ENCODE peak calls at places on chromosomes 3 and 15, in nine cellular contexts. Z is glutamatergic neuron; S is activated CD8-positive, alpha-beta memory T cell treated with anti-CD3 and anti-CD28 coated beads for 48 hours; N is NCI-H1694; D is left colon; A is fibroblast of the conjunctiva; C is EH; W is left ventricle myocardium inferior; M is lower leg skin. H is an unnamed sample.

GRCh38 chr15:55917881-55918296 is 75.5 kb downstream of the NEDD4 start:
- DNase-seq in W (no peak), Z (no peak), D (peak), C (peak), S (no peak), A (peak), N (peak), M (no peak), H (no peak)

GRCh38 chr3:58073315-58074125 is 65.3 kb downstream of the FLNB start:
- DNase-seq in C (peak), W (no peak), A (no peak), D (no peak), Z (no peak), N (no peak), M (no peak), S (no peak), H (no peak)

GRCh38 chr3:16884084-16884747 is 539 bp upstream of the PLCL2 start:
- DNase-seq in Z (peak), D (peak), A (peak), C (peak), M (no peak), N (no peak), S (peak), W (peak), H (peak)

GRCh38 chr15:58521293-58521991 is 89.7 kb downstream of the LIPC start:
- DNase-seq in W (peak), D (no peak), S (no peak), C (peak), M (peak), Z (no peak), A (no peak), N (no peak), H (no peak)

GRCh38 chr3:38153986-38154608 is 11.2 kb upstream of the OXSR1 start:
- DNase-seq in N (no peak), A (no peak), Z (no peak), C (peak), W (no peak), S (no peak), D (no peak), M (peak), H (no peak)

GRCh38 chr3:79148786-79149185 is 619.0 kb downstream of the ROBO1 start:
- DNase-seq in W (no peak), A (peak), M (peak), N (no peak), Z (no peak), D (no peak), C (no peak), S (no peak), H (no peak)

GRCh38 chr15:55829826-55830225 is 86.9 kb upstream of the PRTG start:
- DNase-seq in Z (no peak), M (no peak), C (no peak), D (no peak), S (no peak), W (no peak), N (no peak), A (no peak), H (no peak)

GRCh38 chr3:132661120-132661519 is 991 bp downstream of the UBA5 start:
- DNase-seq in N (no peak), D (no peak), S (no peak), Z (no peak), M (no peak), C (no peak), W (no peak), A (no peak), H (no peak)

GRCh38 chr3:62665627-62666433 is 209.4 kb downstream of the CADPS start:
- DNase-seq in W (peak), S (peak), N (peak), M (peak), D (peak), A (peak), C (peak), Z (peak), H (peak)

GRCh38 chr15:57382222-57382621 is 5.9 kb downstream of the CGNL1 start:
- DNase-seq in S (no peak), A (no peak), D (no peak), C (no peak), N (no peak), Z (no peak), M (no peak), W (no peak), H (peak)

GRCh38 chr15:29456255-29456654 is 186.6 kb upstream of the NSMCE3 start:
- DNase-seq in D (no peak), C (no peak), Z (no peak), N (no peak), S (no peak), A (no peak), M (no peak), W (no peak), H (no peak)

GRCh38 chr3:170714151-170714550 is 128.3 kb upstream of the SLC7A14 start:
- DNase-seq in D (no peak), A (no peak), M (no peak), N (no peak), S (no peak), Z (no peak), C (peak), W (no peak), H (no peak)

GRCh38 chr3:141477224-141477623 is 9.6 kb upstream of the RASA2 start:
- DNase-seq in M (no peak), D (no peak), Z (no peak), W (no peak), A (peak), C (peak), N (no peak), S (no peak), H (no peak)

GRCh38 chr15:71730277-71731144 is 79.8 kb upstream of the NR2E3 start:
- DNase-seq in W (peak), C (peak), A (peak), N (peak), M (peak), S (no peak), D (no peak), Z (peak), H (no peak)

GRCh38 chr15:59687831-59688230 is 1.3 kb downstream of the BNIP2 start:
- DNase-seq in Z (no peak), W (no peak), A (no peak), S (no peak), D (no peak), M (no peak), N (no peak), C (peak), H (no peak)

GRCh38 chr15:65778269-65778668 is 13.8 kb downstream of the DENND4A start:
- DNase-seq in M (no peak), C (no peak), N (no peak), S (no peak), D (no peak), A (no peak), W (no peak), Z (no peak), H (no peak)

GRCh38 chr15:43274136-43274535 is 7.4 kb upstream of the TGM5 start:
- DNase-seq in D (no peak), M (no peak), W (peak), S (no peak), N (no peak), Z (no peak), A (no peak), C (peak), H (peak)

GRCh38 chr15:70093481-70094309 is 4.0 kb downstream of the TLE3 start:
- DNase-seq in Z (no peak), D (peak), M (peak), C (no peak), N (no peak), W (no peak), S (no peak), A (no peak), H (peak)

GRCh38 chr15:40222146-40222545 is 16.7 kb upstream of the PAK6 start:
- DNase-seq in M (no peak), D (no peak), N (no peak), Z (no peak), C (no peak), S (no peak), W (no peak), A (no peak), H (no peak)

GRCh38 chr3:183629546-183630301 is 5.7 kb upstream of the KLHL24 start:
- DNase-seq in M (no peak), D (no peak), W (no peak), Z (no peak), C (no peak), A (no peak), N (no peak), S (no peak), H (no peak)

GRCh38 chr15:72197460-72198409 is at the start of gene GRAMD2A:
- DNase-seq in Z (peak), S (no peak), A (no peak), C (peak), W (peak), D (no peak), M (no peak), N (peak), H (peak)

GRCh38 chr3:183253961-183254815 is 1.1 kb downstream of the B3GNT5 start:
- DNase-seq in C (peak), S (no peak), W (peak), A (no peak), N (no peak), Z (peak), D (peak), M (no peak), H (peak)

GRCh38 chr3:53236112-53236841 is 19.5 kb downstream of the TKT start:
- DNase-seq in A (peak), N (no peak), W (peak), M (no peak), C (peak), S (no peak), Z (no peak), D (peak), H (peak)

GRCh38 chr3:53078656-53079055 is 32.8 kb upstream of the SFMBT1 start:
- DNase-seq in D (no peak), C (no peak), S (no peak), Z (no peak), N (no peak), W (no peak), M (no peak), A (no peak), H (no peak)

GRCh38 chr3:179503640-179504039 is 52.4 kb upstream of the GNB4 start:
- DNase-seq in Z (no peak), M (no peak), A (no peak), D (no peak), C (no peak), S (no peak), N (no peak), W (no peak), H (no peak)